ENCODE peak calls at places on chromosomes 12 and 14, in five cellular contexts. One of them, this sample, is unnamed.

GRCh38 chr14:95040723-95041476 is 116.4 kb downstream of the DICER1 start:
- DNase-seq in H1: peak; percentile 30
- DNase-seq in trophoblast cell: no peak
- DNase-seq in mesenchymal stem cell: peak; percentile 38
- DNase-seq in IMR-90: peak; percentile 32
- DNase-seq in this sample: no peak

GRCh38 chr12:107775093-107775721 is 703 bp downstream of the ASCL4 start:
- DNase-seq in trophoblast cell: no peak
- DNase-seq in mesenchymal stem cell: no peak
- DNase-seq in IMR-90: no peak
- DNase-seq in H1: peak; percentile 85
- DNase-seq in this sample: peak; percentile 67

GRCh38 chr12:123058980-123059379 is 78.5 kb downstream of the ARL6IP4 start:
- DNase-seq in mesenchymal stem cell: peak; percentile 70
- DNase-seq in H1: no peak
- DNase-seq in trophoblast cell: peak; percentile 85
- DNase-seq in IMR-90: peak; percentile 49
- DNase-seq in this sample: no peak

GRCh38 chr12:75705749-75706719 is 194.6 kb upstream of the KRR1 start:
- DNase-seq in IMR-90: peak; percentile 100
- DNase-seq in H1: no peak
- DNase-seq in mesenchymal stem cell: peak; percentile 98
- DNase-seq in trophoblast cell: no peak
- DNase-seq in this sample: no peak

GRCh38 chr12:50537538-50537919 is 32.7 kb downstream of the DIP2B start:
- DNase-seq in mesenchymal stem cell: peak; percentile 60
- DNase-seq in IMR-90: peak; percentile 85
- DNase-seq in H1: no peak
- DNase-seq in trophoblast cell: peak; percentile 35
- DNase-seq in this sample: no peak

GRCh38 chr14:91374897-91375747 is 42.5 kb downstream of the CCDC88C start:
- DNase-seq in IMR-90: no peak
- DNase-seq in H1: no peak
- DNase-seq in mesenchymal stem cell: no peak
- DNase-seq in trophoblast cell: no peak
- DNase-seq in this sample: peak; percentile 72

GRCh38 chr12:42031847-42032564 is 112.7 kb downstream of the GXYLT1 start:
- DNase-seq in IMR-90: no peak
- DNase-seq in H1: no peak
- DNase-seq in mesenchymal stem cell: no peak
- DNase-seq in trophoblast cell: no peak
- DNase-seq in this sample: no peak

GRCh38 chr12:49967777-49968250 is 4.9 kb upstream of the AQP6 start:
- DNase-seq in IMR-90: no peak
- DNase-seq in H1: peak; percentile 69
- DNase-seq in trophoblast cell: no peak
- DNase-seq in mesenchymal stem cell: no peak
- DNase-seq in this sample: no peak

GRCh38 chr12:6752181-6752930 is 585 bp downstream of the MLF2 start:
- DNase-seq in mesenchymal stem cell: peak; percentile 84
- DNase-seq in trophoblast cell: peak; percentile 28
- DNase-seq in IMR-90: peak; percentile 62
- DNase-seq in H1: no peak
- DNase-seq in this sample: no peak

GRCh38 chr12:45655186-45655585 is 74.3 kb upstream of the ARID2 start:
- DNase-seq in mesenchymal stem cell: no peak
- DNase-seq in H1: no peak
- DNase-seq in IMR-90: peak; percentile 47
- DNase-seq in trophoblast cell: peak; percentile 35
- DNase-seq in this sample: no peak

GRCh38 chr12:16606201-16606849 is 363 bp upstream of the LMO3 start:
- DNase-seq in mesenchymal stem cell: peak; percentile 49
- DNase-seq in H1: peak; percentile 65
- DNase-seq in trophoblast cell: peak; percentile 5
- DNase-seq in IMR-90: peak; percentile 27
- DNase-seq in this sample: no peak

GRCh38 chr12:81809829-81810595 is 50.9 kb upstream of the PPFIA2 start:
- DNase-seq in mesenchymal stem cell: peak; percentile 24
- DNase-seq in IMR-90: no peak
- DNase-seq in H1: no peak
- DNase-seq in trophoblast cell: peak; percentile 1
- DNase-seq in this sample: no peak

GRCh38 chr14:30915596-30915995 is 41.2 kb downstream of the COCH start:
- DNase-seq in IMR-90: no peak
- DNase-seq in mesenchymal stem cell: no peak
- DNase-seq in trophoblast cell: no peak
- DNase-seq in H1: no peak
- DNase-seq in this sample: no peak

GRCh38 chr14:65594153-65594881 is 181.8 kb downstream of the FUT8 start:
- DNase-seq in IMR-90: no peak
- DNase-seq in mesenchymal stem cell: peak; percentile 14
- DNase-seq in trophoblast cell: no peak
- DNase-seq in H1: peak; percentile 52
- DNase-seq in this sample: no peak

GRCh38 chr14:68173227-68173972 is 353.8 kb downstream of the RAD51B start:
- DNase-seq in H1: no peak
- DNase-seq in mesenchymal stem cell: peak; percentile 60
- DNase-seq in trophoblast cell: no peak
- DNase-seq in IMR-90: peak; percentile 84
- DNase-seq in this sample: no peak

GRCh38 chr12:111360325-111360930 is 8.5 kb downstream of the PHETA1 start:
- DNase-seq in H1: no peak
- DNase-seq in IMR-90: no peak
- DNase-seq in mesenchymal stem cell: no peak
- DNase-seq in trophoblast cell: peak; percentile 83
- DNase-seq in this sample: no peak

GRCh38 chr12:12229556-12230092 is 37.2 kb downstream of the LRP6 start:
- DNase-seq in IMR-90: peak; percentile 23
- DNase-seq in mesenchymal stem cell: no peak
- DNase-seq in trophoblast cell: peak; percentile 76
- DNase-seq in H1: no peak
- DNase-seq in this sample: no peak

GRCh38 chr12:106445981-106446380 is 88.4 kb downstream of the POLR3B start:
- DNase-seq in mesenchymal stem cell: no peak
- DNase-seq in H1: no peak
- DNase-seq in IMR-90: no peak
- DNase-seq in trophoblast cell: no peak
- DNase-seq in this sample: peak; percentile 4

GRCh38 chr12:103799504-103800251 is 41.4 kb downstream of the NT5DC3 start:
- DNase-seq in H1: no peak
- DNase-seq in mesenchymal stem cell: peak; percentile 61
- DNase-seq in IMR-90: peak; percentile 68
- DNase-seq in trophoblast cell: peak; percentile 84
- DNase-seq in this sample: no peak

GRCh38 chr12:57334219-57334618 is 83.2 kb upstream of the STAC3 start:
- DNase-seq in trophoblast cell: no peak
- DNase-seq in H1: no peak
- DNase-seq in IMR-90: no peak
- DNase-seq in mesenchymal stem cell: no peak
- DNase-seq in this sample: no peak

GRCh38 chr12:117085318-117085947 is 13.8 kb downstream of the TESC start:
- DNase-seq in H1: no peak
- DNase-seq in mesenchymal stem cell: no peak
- DNase-seq in IMR-90: no peak
- DNase-seq in trophoblast cell: no peak
- DNase-seq in this sample: no peak

GRCh38 chr12:120094485-120094884 is 22.1 kb downstream of the RAB35 start:
- DNase-seq in mesenchymal stem cell: no peak
- DNase-seq in IMR-90: no peak
- DNase-seq in H1: no peak
- DNase-seq in trophoblast cell: no peak
- DNase-seq in this sample: no peak

GRCh38 chr14:64682173-64682710 is 22.0 kb upstream of the PLEKHG3 start:
- DNase-seq in IMR-90: peak; percentile 38
- DNase-seq in mesenchymal stem cell: peak; percentile 39
- DNase-seq in trophoblast cell: no peak
- DNase-seq in H1: peak; percentile 57
- DNase-seq in this sample: no peak

GRCh38 chr12:27270148-27270547 is 26.1 kb downstream of the STK38L start:
- DNase-seq in H1: no peak
- DNase-seq in mesenchymal stem cell: no peak
- DNase-seq in trophoblast cell: no peak
- DNase-seq in IMR-90: no peak
- DNase-seq in this sample: no peak

GRCh38 chr12:27273114-27273513 is 29.0 kb downstream of the STK38L start:
- DNase-seq in H1: no peak
- DNase-seq in IMR-90: no peak
- DNase-seq in mesenchymal stem cell: no peak
- DNase-seq in trophoblast cell: no peak
- DNase-seq in this sample: no peak

GRCh38 chr12:27274706-27275105 is 30.6 kb downstream of the STK38L start:
- DNase-seq in trophoblast cell: no peak
- DNase-seq in H1: no peak
- DNase-seq in IMR-90: peak; percentile 31
- DNase-seq in mesenchymal stem cell: no peak
- DNase-seq in this sample: no peak

GRCh38 chr12:27276275-27276674 is 32.2 kb downstream of the STK38L start:
- DNase-seq in mesenchymal stem cell: no peak
- DNase-seq in IMR-90: no peak
- DNase-seq in H1: no peak
- DNase-seq in trophoblast cell: no peak
- DNase-seq in this sample: no peak

GRCh38 chr12:27272375-27273028 is 28.4 kb downstream of the STK38L start:
- DNase-seq in IMR-90: no peak
- DNase-seq in mesenchymal stem cell: no peak
- DNase-seq in H1: no peak
- DNase-seq in trophoblast cell: no peak
- DNase-seq in this sample: no peak
- H3K4me3 ChIP-seq in IMR-90: no peak overlapping the region
- H3K4me3 ChIP-seq in mesenchymal stem cell: no peak overlapping the region
- H3K4me3 ChIP-seq in H1: no peak overlapping the region
- H3K4me3 ChIP-seq in trophoblast cell: no peak overlapping the region
- H3K4me3 ChIP-seq in this sample: no peak overlapping the region

GRCh38 chr12:124501827-124502226 is 65.6 kb downstream of the NCOR2 start:
- DNase-seq in IMR-90: no peak
- DNase-seq in mesenchymal stem cell: no peak
- DNase-seq in trophoblast cell: no peak
- DNase-seq in H1: no peak
- DNase-seq in this sample: no peak

GRCh38 chr12:124498870-124499753 is 68.3 kb downstream of the NCOR2 start:
- DNase-seq in H1: no peak
- DNase-seq in mesenchymal stem cell: no peak
- DNase-seq in IMR-90: peak; percentile 67
- DNase-seq in trophoblast cell: no peak
- DNase-seq in this sample: no peak

GRCh38 chr12:124499873-124500231 is 67.6 kb downstream of the NCOR2 start:
- DNase-seq in trophoblast cell: no peak
- DNase-seq in IMR-90: no peak
- DNase-seq in H1: no peak
- DNase-seq in mesenchymal stem cell: no peak
- DNase-seq in this sample: no peak

GRCh38 chr12:124501080-124501642 is 66.3 kb downstream of the NCOR2 start:
- DNase-seq in mesenchymal stem cell: peak; percentile 26
- DNase-seq in trophoblast cell: no peak
- DNase-seq in H1: peak; percentile 61
- DNase-seq in IMR-90: no peak
- DNase-seq in this sample: no peak

DNA sequence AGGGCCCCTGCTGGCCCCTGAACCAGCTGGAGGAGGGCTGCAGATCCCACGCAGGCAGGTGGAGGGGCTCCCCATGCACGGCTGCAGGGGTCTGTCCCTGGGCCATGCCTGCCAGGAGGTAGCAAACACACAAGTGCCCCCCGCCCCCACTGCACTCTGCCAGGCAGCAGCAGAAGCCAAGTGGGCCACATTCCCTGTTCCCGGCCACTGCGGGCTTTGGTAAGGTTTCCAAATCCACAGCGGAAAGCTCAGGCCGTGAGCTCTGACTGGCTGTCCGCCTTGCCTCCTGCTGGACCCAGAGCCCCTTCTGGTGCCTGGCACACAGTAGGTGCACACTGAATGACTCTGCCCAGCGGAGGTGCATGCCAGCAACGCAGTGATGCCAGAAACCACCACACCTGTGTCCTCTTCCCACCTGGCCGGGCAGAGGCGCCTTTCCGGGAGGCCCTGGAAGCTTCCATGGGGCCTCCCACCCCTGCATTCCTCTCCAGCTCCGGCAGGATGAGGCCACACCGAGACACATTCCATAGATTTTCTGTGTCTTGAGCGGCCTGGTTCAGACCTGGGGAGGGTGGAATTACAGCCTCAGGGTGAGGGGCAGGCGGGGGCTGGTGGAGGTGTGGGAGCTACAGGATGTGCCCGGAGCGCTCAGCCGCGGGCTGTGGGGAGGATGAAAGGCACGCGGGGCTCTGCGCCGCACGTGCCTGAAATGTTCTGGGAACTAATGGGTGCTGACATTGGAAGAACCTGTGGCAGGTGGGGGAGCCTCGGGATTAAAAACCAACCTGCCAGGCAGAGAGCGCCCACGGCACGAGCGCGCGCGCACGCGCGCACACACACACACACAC is 67.0 kb downstream of the NCOR2 start:
- DNase-seq in mesenchymal stem cell: peak; percentile 56
- DNase-seq in H1: peak; percentile 75
- DNase-seq in trophoblast cell: peak; percentile 97
- DNase-seq in IMR-90: peak; percentile 57
- DNase-seq in this sample: peak; percentile 43
- H4K91ac ChIP-seq in mesenchymal stem cell: peak overlapping the region; percentile 77
- H4K91ac ChIP-seq in H1: peak overlapping the region; percentile 13
- H4K91ac ChIP-seq in trophoblast cell: peak overlapping the region; percentile 76
- H4K91ac ChIP-seq in IMR-90: no peak overlapping the region
- H4K91ac ChIP-seq in this sample: peak overlapping the region; percentile 86

GRCh38 chr14:70188292-70188607 is 501 bp downstream of the SLC8A3 start:
- DNase-seq in mesenchymal stem cell: no peak
- DNase-seq in trophoblast cell: no peak
- DNase-seq in IMR-90: no peak
- DNase-seq in H1: peak; percentile 70
- DNase-seq in this sample: no peak
- H3K4me3 ChIP-seq in mesenchymal stem cell: peak overlapping the region; percentile 48
- H3K4me3 ChIP-seq in trophoblast cell: peak overlapping the region; percentile 57
- H3K4me3 ChIP-seq in IMR-90: peak overlapping the region; percentile 38
- H3K4me3 ChIP-seq in H1: peak overlapping the region; percentile 75
- H3K4me3 ChIP-seq in this sample: peak overlapping the region; percentile 71

GRCh38 chr14:59454131-59454530 is 11.0 kb downstream of the GPR135 start:
- DNase-seq in IMR-90: peak; percentile 98
- DNase-seq in trophoblast cell: peak; percentile 73
- DNase-seq in mesenchymal stem cell: peak; percentile 90
- DNase-seq in H1: no peak
- DNase-seq in this sample: no peak
- H4K91ac ChIP-seq in IMR-90: peak overlapping the region; percentile 38
- H4K91ac ChIP-seq in trophoblast cell: no peak overlapping the region
- H4K91ac ChIP-seq in mesenchymal stem cell: no peak overlapping the region
- H4K91ac ChIP-seq in H1: no peak overlapping the region
- H4K91ac ChIP-seq in this sample: no peak overlapping the region

GRCh38 chr12:51819851-51820720 is 28.4 kb downstream of the FIGNL2 start:
- DNase-seq in trophoblast cell: no peak
- DNase-seq in H1: no peak
- DNase-seq in mesenchymal stem cell: no peak
- DNase-seq in IMR-90: no peak
- DNase-seq in this sample: no peak
- H3K4me3 ChIP-seq in trophoblast cell: no peak overlapping the region
- H3K4me3 ChIP-seq in H1: peak overlapping the region; percentile 76
- H3K4me3 ChIP-seq in mesenchymal stem cell: no peak overlapping the region
- H3K4me3 ChIP-seq in IMR-90: peak overlapping the region; percentile 68
- H3K4me3 ChIP-seq in this sample: peak overlapping the region; percentile 74

GRCh38 chr12:1501695-1502440 is 92.5 kb downstream of the FBXL14 start:
- DNase-seq in IMR-90: no peak
- DNase-seq in trophoblast cell: no peak
- DNase-seq in H1: no peak
- DNase-seq in mesenchymal stem cell: no peak
- DNase-seq in this sample: no peak
- H4K91ac ChIP-seq in IMR-90: no peak overlapping the region
- H4K91ac ChIP-seq in trophoblast cell: no peak overlapping the region
- H4K91ac ChIP-seq in H1: no peak overlapping the region
- H4K91ac ChIP-seq in mesenchymal stem cell: no peak overlapping the region
- H4K91ac ChIP-seq in this sample: no peak overlapping the region